ENCODE peak calls at places on chromosome 10, in eight cellular contexts. N is heart right ventricle; S is esophagus squamous epithelium; Y is CD4-positive, alpha-beta T cell; K is AG10803; X is B cell; C is lower lobe of right lung; Z is ascending aorta. W is an unnamed sample.

GRCh38 chr10:69961864-69962745 is 90.5 kb upstream of the MACROH2A2 start:
- DNase-seq in K (no peak), Z (no peak), S (no peak), N (no peak), Y (no peak), X (no peak), C (no peak), W (no peak)

GRCh38 chr10:71598673-71599072 is 120.9 kb downstream of the C10orf105 start:
- DNase-seq in X (no peak), K (peak), N (peak), S (peak), Z (peak), Y (no peak), C (peak), W (no peak)

GRCh38 chr10:57986422-57986821 is 281.3 kb downstream of the IPMK start:
- DNase-seq in K (no peak), N (no peak), S (no peak), X (no peak), C (no peak), Y (no peak), Z (no peak), W (no peak)

GRCh38 chr10:58431903-58432302 is 46.7 kb downstream of the TFAM start:
- DNase-seq in S (no peak), X (no peak), K (peak), N (no peak), C (no peak), Z (no peak), Y (no peak), W (no peak)

GRCh38 chr10:4939224-4940072 is 23.8 kb upstream of the AKR1C1 start:
- DNase-seq in Y (no peak), K (no peak), C (no peak), S (no peak), Z (no peak), X (no peak), N (no peak), W (no peak)

GRCh38 chr10:29804025-29804852 is 169.5 kb upstream of the SVIL start:
- DNase-seq in Z (no peak), C (peak), Y (no peak), S (no peak), X (no peak), K (peak), N (no peak), W (no peak)

GRCh38 chr10:59847326-59847725 is 59.0 kb downstream of the CCDC6 start:
- DNase-seq in K (no peak), S (no peak), N (no peak), Y (no peak), X (no peak), C (no peak), Z (no peak), W (no peak)

GRCh38 chr10:95236068-95236903 is 42.2 kb downstream of the ACSM6 start:
- DNase-seq in N (no peak), Y (no peak), K (peak), S (no peak), Z (no peak), X (no peak), C (no peak), W (no peak)

GRCh38 chr10:21687197-21687993 is 153.4 kb downstream of the MLLT10 start:
- DNase-seq in X (no peak), C (no peak), Y (no peak), S (no peak), K (peak), Z (no peak), N (no peak), W (no peak)

GRCh38 chr10:75404335-75405200 is 3.0 kb upstream of the ZNF503 start:
- DNase-seq in S (no peak), N (peak), X (peak), Z (no peak), Y (no peak), K (no peak), C (peak), W (no peak)

GRCh38 chr10:76492026-76492425 is 1060.6 kb downstream of the LRMDA start:
- DNase-seq in S (no peak), Z (no peak), K (peak), X (no peak), C (no peak), N (no peak), Y (no peak), W (no peak)

GRCh38 chr10:79266092-79266491 is 81.2 kb upstream of the PPIF start:
- DNase-seq in Z (no peak), N (no peak), S (no peak), X (peak), C (no peak), Y (no peak), K (peak), W (no peak)

GRCh38 chr10:116304923-116305322 is 19.3 kb upstream of the CCDC172 start:
- DNase-seq in X (no peak), Y (no peak), N (no peak), S (no peak), Z (no peak), C (no peak), K (no peak), W (no peak)

GRCh38 chr10:132957131-132957530 is 14.8 kb upstream of the CFAP46 start:
- DNase-seq in Y (no peak), X (no peak), Z (no peak), C (no peak), N (no peak), S (no peak), K (no peak), W (no peak)

GRCh38 chr10:74486659-74487058 is 335.6 kb downstream of the ADK start:
- DNase-seq in C (no peak), K (no peak), X (no peak), N (no peak), Y (no peak), Z (no peak), S (no peak), W (no peak)

GRCh38 chr10:6067457-6067856 is 5.3 kb upstream of the IL2RA start:
- DNase-seq in Y (no peak), S (no peak), X (no peak), K (no peak), C (no peak), Z (no peak), N (no peak), W (no peak)

GRCh38 chr10:44801383-44802327 is 109.5 kb upstream of the TMEM72 start:
- DNase-seq in Y (no peak), N (peak), Z (peak), X (no peak), K (peak), C (peak), S (no peak), W (no peak)

GRCh38 chr10:62437696-62438095 is 63.5 kb downstream of the ZNF365 start:
- DNase-seq in S (no peak), Z (no peak), C (no peak), N (no peak), X (peak), Y (no peak), K (peak), W (no peak)

GRCh38 chr10:106387063-106387462 is 777.4 kb downstream of the SORCS1 start:
- DNase-seq in Y (no peak), S (no peak), X (no peak), K (peak), N (no peak), C (no peak), Z (no peak), W (no peak)

GRCh38 chr10:120392671-120393079 is 64.4 kb upstream of the PLPP4 start:
- DNase-seq in C (no peak), S (no peak), Y (no peak), X (no peak), Z (no peak), N (no peak), K (no peak), W (no peak)

GRCh38 chr10:46525177-46525823 is 31.2 kb downstream of the GPRIN2 start:
- DNase-seq in C (peak), S (no peak), N (no peak), K (peak), Z (no peak), X (no peak), Y (peak), W (no peak)

GRCh38 chr10:88281592-88282268 is 301.4 kb downstream of the RNLS start:
- DNase-seq in S (no peak), X (no peak), C (no peak), Y (no peak), Z (no peak), N (no peak), K (peak), W (no peak)

GRCh38 chr10:75610187-75610586 is 178.8 kb downstream of the LRMDA start:
- DNase-seq in Z (no peak), S (no peak), C (no peak), N (no peak), K (no peak), Y (no peak), X (no peak), W (no peak)

GRCh38 chr10:17910144-17910789 is 41.5 kb upstream of the SLC39A12 start:
- DNase-seq in Z (no peak), N (no peak), X (no peak), Y (no peak), S (no peak), K (peak), C (no peak), W (no peak)

GRCh38 chr10:114648368-114648767 is 9.7 kb downstream of the ABLIM1 start:
- DNase-seq in S (no peak), Y (no peak), C (no peak), X (no peak), N (no peak), Z (no peak), K (peak), W (no peak)

GRCh38 chr10:37263304-37263703 is 137.9 kb downstream of the ANKRD30A start:
- DNase-seq in C (no peak), Z (no peak), K (no peak), N (no peak), S (no peak), X (no peak), Y (no peak), W (no peak)
- TF ChIP-seq CTCF in C (no peak), Z (no peak), K (no peak), N (no peak), S (no peak), X (no peak), Y (no peak), W (no peak)

GRCh38 chr10:22986771-22987542 is 59.1 kb downstream of the ARMC3 start:
- DNase-seq in C (no peak), N (no peak), K (peak), S (no peak), Z (no peak), X (no peak), Y (no peak), W (no peak)
- TF ChIP-seq CTCF in C (peak), N (peak), K (peak), S (no peak), Z (peak), X (peak), Y (peak), W (peak)

GRCh38 chr10:98388086-98388655 is 26.8 kb downstream of the PYROXD2 start:
- DNase-seq in C (no peak), N (no peak), Y (no peak), X (no peak), S (no peak), K (no peak), Z (no peak), W (no peak)
- TF ChIP-seq CTCF in C (no peak), N (no peak), Y (no peak), X (no peak), S (no peak), K (no peak), Z (no peak), W (no peak)

DNA sequence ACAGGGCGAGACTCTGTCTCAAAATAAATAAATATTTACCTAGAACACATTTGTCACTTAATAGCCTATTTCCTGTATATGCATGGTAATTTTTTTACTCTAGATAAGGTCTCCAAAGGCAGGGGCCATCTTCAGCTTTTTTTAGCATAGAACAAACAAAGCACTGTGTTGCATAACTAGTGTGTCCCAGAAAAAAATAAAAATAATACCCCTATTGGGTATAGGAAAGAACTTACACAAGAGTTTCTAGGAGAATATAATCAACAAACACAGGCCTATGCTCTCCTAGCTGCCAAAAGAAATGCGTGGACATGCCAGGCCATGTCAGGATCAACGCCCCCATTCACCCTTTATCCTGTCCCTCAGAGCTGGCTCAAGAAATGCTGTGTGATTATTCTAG is 103.6 kb downstream of the PARD3 start:
- DNase-seq in C (no peak), X (no peak), Y (no peak), N (no peak), S (no peak), Z (no peak), K (no peak), W (no peak)
- TF ChIP-seq CTCF in C (no peak), X (no peak), Y (no peak), N (no peak), S (no peak), Z (no peak), K (no peak), W (no peak)

GRCh38 chr10:130074639-130075038 is 36.0 kb downstream of the C10orf143 start:
- DNase-seq in X (no peak), K (no peak), S (no peak), C (no peak), N (no peak), Z (no peak), Y (no peak), W (no peak)
- TF ChIP-seq CTCF in X (no peak), K (peak), S (no peak), C (no peak), N (no peak), Z (no peak), Y (no peak), W (no peak)

DNA sequence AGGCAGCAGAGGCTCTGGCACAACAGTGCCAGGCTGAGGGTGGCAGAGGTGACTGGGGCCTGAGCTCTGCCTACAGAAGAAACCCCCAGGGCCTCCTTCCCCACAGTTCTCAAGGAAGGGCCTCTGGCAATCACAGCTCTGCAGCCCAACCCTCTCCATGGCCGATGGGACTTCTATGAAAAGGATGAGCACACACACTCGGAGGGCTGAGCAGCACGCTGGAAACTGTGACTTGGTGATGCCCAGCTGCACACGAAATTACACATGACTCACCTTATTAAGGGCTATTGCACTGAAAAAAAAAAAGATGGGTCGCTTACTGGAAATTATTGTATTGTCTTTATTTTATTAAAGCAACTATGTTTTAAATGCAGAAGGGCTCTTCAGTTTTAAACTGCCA is 42.9 kb upstream of the LRRC18 start:
- DNase-seq in Y (no peak), C (no peak), X (no peak), K (no peak), Z (no peak), N (no peak), S (no peak), W (no peak)
- TF ChIP-seq CTCF in Y (no peak), C (no peak), X (no peak), K (no peak), Z (no peak), N (no peak), S (no peak), W (no peak)

GRCh38 chr10:113524120-113524519 is 28.7 kb upstream of the HABP2 start:
- DNase-seq in S (no peak), Z (no peak), K (no peak), C (no peak), X (no peak), Y (no peak), N (no peak), W (no peak)
- TF ChIP-seq CTCF in S (no peak), Z (no peak), K (no peak), C (no peak), X (no peak), Y (no peak), N (no peak), W (no peak)

DNA sequence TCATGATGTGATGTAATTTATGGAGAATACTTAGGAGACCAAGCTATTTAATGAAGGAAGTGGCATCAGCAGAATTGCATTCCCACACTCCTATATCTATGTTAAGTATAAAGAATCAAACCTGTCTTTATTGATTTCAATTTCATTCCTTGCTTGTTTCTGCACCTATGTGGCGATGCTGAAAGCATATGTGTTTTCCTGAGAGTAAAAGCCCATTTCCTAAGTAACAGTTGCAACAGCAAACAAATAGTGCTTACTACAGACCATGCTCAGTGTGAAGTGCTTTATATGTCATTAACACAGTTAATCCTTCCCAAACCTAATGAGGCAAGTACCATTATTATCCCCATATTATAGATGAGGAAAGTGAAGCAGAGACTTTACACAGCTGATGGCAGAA is 552.1 kb downstream of the PARD3 start:
- DNase-seq in Y (no peak), C (no peak), S (no peak), X (no peak), K (peak), Z (no peak), N (no peak), W (no peak)
- TF ChIP-seq CTCF in Y (no peak), C (no peak), S (no peak), X (no peak), K (peak), Z (no peak), N (no peak), W (no peak)

GRCh38 chr10:13440709-13441061 is 88.1 kb downstream of the BEND7 start:
- DNase-seq in S (no peak), X (no peak), Y (no peak), K (no peak), C (no peak), Z (no peak), N (no peak), W (no peak)
- TF ChIP-seq CTCF in S (no peak), X (peak), Y (peak), K (no peak), C (no peak), Z (no peak), N (no peak), W (no peak)